ENCODE peak calls at places on chromosomes 13 and 19, in ten cellular contexts. One of them, this sample, is unnamed.

GRCh38 chr13:23642110-23642509 is 71.9 kb downstream of the TNFRSF19 start:
- DNase-seq in GM23338: no peak
- DNase-seq in psoas muscle: no peak
- DNase-seq in left ventricle myocardium inferior: no peak
- DNase-seq in fibroblast of pulmonary artery: no peak
- DNase-seq in tibial artery: no peak
- DNase-seq in brain microvascular endothelial cell: no peak
- DNase-seq in AG04449: no peak
- DNase-seq in dorsolateral prefrontal cortex: no peak
- DNase-seq in endothelial cell of umbilical vein: no peak
- DNase-seq in this sample: no peak

GRCh38 chr13:71169125-71169524 is 697.9 kb downstream of the DACH1 start:
- DNase-seq in endothelial cell of umbilical vein: no peak
- DNase-seq in dorsolateral prefrontal cortex: no peak
- DNase-seq in fibroblast of pulmonary artery: no peak
- DNase-seq in GM23338: no peak
- DNase-seq in brain microvascular endothelial cell: no peak
- DNase-seq in left ventricle myocardium inferior: no peak
- DNase-seq in psoas muscle: no peak
- DNase-seq in tibial artery: no peak
- DNase-seq in AG04449: no peak
- DNase-seq in this sample: no peak

GRCh38 chr13:110873639-110874507 is 41.0 kb downstream of the ANKRD10 start:
- DNase-seq in GM23338: no peak
- DNase-seq in psoas muscle: no peak
- DNase-seq in tibial artery: no peak
- DNase-seq in left ventricle myocardium inferior: no peak
- DNase-seq in endothelial cell of umbilical vein: no peak
- DNase-seq in AG04449: no peak
- DNase-seq in dorsolateral prefrontal cortex: no peak
- DNase-seq in brain microvascular endothelial cell: no peak
- DNase-seq in fibroblast of pulmonary artery: no peak
- DNase-seq in this sample: no peak

GRCh38 chr13:43129511-43130130 is 106.2 kb downstream of the DNAJC15 start:
- DNase-seq in psoas muscle: no peak
- DNase-seq in fibroblast of pulmonary artery: no peak
- DNase-seq in left ventricle myocardium inferior: no peak
- DNase-seq in endothelial cell of umbilical vein: no peak
- DNase-seq in dorsolateral prefrontal cortex: no peak
- DNase-seq in AG04449: no peak
- DNase-seq in tibial artery: no peak
- DNase-seq in brain microvascular endothelial cell: no peak
- DNase-seq in GM23338: no peak
- DNase-seq in this sample: no peak

GRCh38 chr19:5342573-5343201 is 2.1 kb upstream of the PTPRS start:
- DNase-seq in AG04449: no peak
- DNase-seq in dorsolateral prefrontal cortex: no peak
- DNase-seq in left ventricle myocardium inferior: no peak
- DNase-seq in GM23338: no peak
- DNase-seq in brain microvascular endothelial cell: no peak
- DNase-seq in tibial artery: no peak
- DNase-seq in endothelial cell of umbilical vein: no peak
- DNase-seq in psoas muscle: no peak
- DNase-seq in fibroblast of pulmonary artery: no peak
- DNase-seq in this sample: no peak

GRCh38 chr13:98280176-98280510 is 103.1 kb upstream of the RNF113B start:
- DNase-seq in dorsolateral prefrontal cortex: no peak
- DNase-seq in psoas muscle: no peak
- DNase-seq in tibial artery: no peak
- DNase-seq in GM23338: no peak
- DNase-seq in endothelial cell of umbilical vein: no peak
- DNase-seq in left ventricle myocardium inferior: no peak
- DNase-seq in AG04449: no peak
- DNase-seq in brain microvascular endothelial cell: no peak
- DNase-seq in fibroblast of pulmonary artery: no peak
- DNase-seq in this sample: no peak

GRCh38 chr13:91369432-91369831 is 21.9 kb downstream of the MIR17HG start:
- DNase-seq in GM23338: no peak
- DNase-seq in left ventricle myocardium inferior: no peak
- DNase-seq in fibroblast of pulmonary artery: peak; percentile 73
- DNase-seq in tibial artery: no peak
- DNase-seq in AG04449: no peak
- DNase-seq in dorsolateral prefrontal cortex: no peak
- DNase-seq in psoas muscle: no peak
- DNase-seq in endothelial cell of umbilical vein: peak; percentile 67
- DNase-seq in brain microvascular endothelial cell: peak; percentile 60
- DNase-seq in this sample: no peak

GRCh38 chr13:33251131-33251629 is 34.4 kb downstream of the STARD13 start:
- DNase-seq in fibroblast of pulmonary artery: peak; percentile 91
- DNase-seq in dorsolateral prefrontal cortex: no peak
- DNase-seq in AG04449: peak; percentile 83
- DNase-seq in psoas muscle: peak; percentile 34
- DNase-seq in GM23338: no peak
- DNase-seq in left ventricle myocardium inferior: no peak
- DNase-seq in tibial artery: no peak
- DNase-seq in brain microvascular endothelial cell: peak; percentile 94
- DNase-seq in endothelial cell of umbilical vein: peak; percentile 87
- DNase-seq in this sample: peak; percentile 96

GRCh38 chr19:53659292-53659691 is 27.5 kb downstream of the DPRX start:
- DNase-seq in GM23338: peak; percentile 94
- DNase-seq in brain microvascular endothelial cell: no peak
- DNase-seq in fibroblast of pulmonary artery: peak; percentile 3
- DNase-seq in AG04449: no peak
- DNase-seq in tibial artery: no peak
- DNase-seq in psoas muscle: no peak
- DNase-seq in dorsolateral prefrontal cortex: no peak
- DNase-seq in left ventricle myocardium inferior: no peak
- DNase-seq in endothelial cell of umbilical vein: no peak
- DNase-seq in this sample: peak; percentile 2

GRCh38 chr13:97892717-97893116 is 60.8 kb upstream of the IPO5 start:
- DNase-seq in tibial artery: no peak
- DNase-seq in left ventricle myocardium inferior: no peak
- DNase-seq in AG04449: no peak
- DNase-seq in dorsolateral prefrontal cortex: no peak
- DNase-seq in fibroblast of pulmonary artery: no peak
- DNase-seq in psoas muscle: no peak
- DNase-seq in brain microvascular endothelial cell: peak; percentile 39
- DNase-seq in endothelial cell of umbilical vein: no peak
- DNase-seq in GM23338: no peak
- DNase-seq in this sample: peak; percentile 60

GRCh38 chr19:29277107-29277506 is 64.2 kb upstream of the UQCRFS1 start:
- DNase-seq in AG04449: no peak
- DNase-seq in GM23338: peak; percentile 77
- DNase-seq in psoas muscle: no peak
- DNase-seq in left ventricle myocardium inferior: no peak
- DNase-seq in dorsolateral prefrontal cortex: no peak
- DNase-seq in endothelial cell of umbilical vein: no peak
- DNase-seq in brain microvascular endothelial cell: no peak
- DNase-seq in fibroblast of pulmonary artery: no peak
- DNase-seq in tibial artery: no peak
- DNase-seq in this sample: no peak

GRCh38 chr19:40623403-40624239 is 22.5 kb downstream of the LTBP4 start:
- DNase-seq in GM23338: peak; percentile 98
- DNase-seq in endothelial cell of umbilical vein: no peak
- DNase-seq in tibial artery: no peak
- DNase-seq in fibroblast of pulmonary artery: peak; percentile 49
- DNase-seq in AG04449: no peak
- DNase-seq in dorsolateral prefrontal cortex: no peak
- DNase-seq in psoas muscle: no peak
- DNase-seq in left ventricle myocardium inferior: no peak
- DNase-seq in brain microvascular endothelial cell: no peak
- DNase-seq in this sample: no peak

GRCh38 chr13:111145506-111145905 is 30.4 kb downstream of the ARHGEF7 start:
- DNase-seq in fibroblast of pulmonary artery: no peak
- DNase-seq in endothelial cell of umbilical vein: no peak
- DNase-seq in GM23338: no peak
- DNase-seq in left ventricle myocardium inferior: no peak
- DNase-seq in brain microvascular endothelial cell: no peak
- DNase-seq in dorsolateral prefrontal cortex: no peak
- DNase-seq in AG04449: no peak
- DNase-seq in psoas muscle: no peak
- DNase-seq in tibial artery: no peak
- DNase-seq in this sample: no peak

DNA sequence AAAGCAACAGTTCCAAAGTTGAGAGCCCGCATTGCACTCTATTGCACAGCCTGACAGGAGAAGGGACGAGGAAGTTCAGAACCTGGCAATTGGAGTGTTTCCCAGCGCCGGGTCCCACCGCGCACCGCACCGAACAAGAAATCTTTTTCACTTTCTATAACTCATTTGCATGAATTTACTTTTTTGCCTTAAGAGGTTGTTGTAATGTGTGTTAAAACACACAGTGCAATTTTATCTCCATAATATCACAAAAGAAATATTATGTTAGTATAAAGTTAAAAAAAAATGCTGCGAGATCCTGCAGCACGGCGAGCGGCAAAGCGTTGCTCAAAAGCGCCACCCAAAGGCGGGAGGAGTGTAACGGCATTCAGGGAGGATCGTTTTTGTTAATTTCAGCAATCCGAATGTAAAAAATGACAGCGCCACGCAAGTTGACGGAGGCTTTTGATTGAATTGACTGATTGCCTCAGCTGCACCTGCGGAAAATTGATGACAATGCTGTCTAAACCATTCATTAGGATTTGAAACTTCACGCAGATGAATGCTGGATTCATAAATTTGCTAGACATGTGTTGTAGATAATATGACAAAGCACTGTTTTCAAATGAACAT is 303.6 kb upstream of the ZNF507 start:
- DNase-seq in endothelial cell of umbilical vein: no peak
- DNase-seq in brain microvascular endothelial cell: peak; percentile 10
- DNase-seq in tibial artery: no peak
- DNase-seq in GM23338: peak; percentile 74
- DNase-seq in left ventricle myocardium inferior: peak; percentile 27
- DNase-seq in fibroblast of pulmonary artery: peak; percentile 43
- DNase-seq in psoas muscle: peak; percentile 22
- DNase-seq in dorsolateral prefrontal cortex: no peak
- DNase-seq in AG04449: no peak
- DNase-seq in this sample: no peak
- TF ChIP-seq CTCF in endothelial cell of umbilical vein: peak; percentile 30
- TF ChIP-seq CTCF in brain microvascular endothelial cell: peak; percentile 58
- TF ChIP-seq CTCF in tibial artery: peak; percentile 16
- TF ChIP-seq CTCF in GM23338: peak; percentile 97
- TF ChIP-seq CTCF in left ventricle myocardium inferior: peak; percentile 78
- TF ChIP-seq CTCF in fibroblast of pulmonary artery: peak; percentile 76
- TF ChIP-seq CTCF in psoas muscle: peak; percentile 42
- TF ChIP-seq CTCF in dorsolateral prefrontal cortex: peak; percentile 79
- TF ChIP-seq CTCF in AG04449: peak; percentile 73
- TF ChIP-seq CTCF in this sample: peak; percentile 51

GRCh38 chr19:13060233-13060963 is 42.3 kb downstream of the LYL1 start:
- DNase-seq in psoas muscle: no peak
- DNase-seq in left ventricle myocardium inferior: peak; percentile 64
- DNase-seq in fibroblast of pulmonary artery: peak; percentile 19
- DNase-seq in AG04449: no peak
- DNase-seq in brain microvascular endothelial cell: no peak
- DNase-seq in tibial artery: peak; percentile 90
- DNase-seq in endothelial cell of umbilical vein: no peak
- DNase-seq in dorsolateral prefrontal cortex: peak; percentile 73
- DNase-seq in GM23338: no peak
- DNase-seq in this sample: no peak
- H3K4me3 ChIP-seq in psoas muscle: peak overlapping the region; percentile 52
- H3K4me3 ChIP-seq in left ventricle myocardium inferior: peak overlapping the region; percentile 68
- H3K4me3 ChIP-seq in fibroblast of pulmonary artery: no peak overlapping the region
- H3K4me3 ChIP-seq in AG04449: no peak overlapping the region
- H3K4me3 ChIP-seq in brain microvascular endothelial cell: peak overlapping the region; percentile 53
- H3K4me3 ChIP-seq in tibial artery: peak overlapping the region; percentile 51
- H3K4me3 ChIP-seq in endothelial cell of umbilical vein: no peak overlapping the region
- H3K4me3 ChIP-seq in dorsolateral prefrontal cortex: peak overlapping the region; percentile 59
- H3K4me3 ChIP-seq in GM23338: peak overlapping the region; percentile 80
- H3K4me3 ChIP-seq in this sample: peak overlapping the region; percentile 35

DNA sequence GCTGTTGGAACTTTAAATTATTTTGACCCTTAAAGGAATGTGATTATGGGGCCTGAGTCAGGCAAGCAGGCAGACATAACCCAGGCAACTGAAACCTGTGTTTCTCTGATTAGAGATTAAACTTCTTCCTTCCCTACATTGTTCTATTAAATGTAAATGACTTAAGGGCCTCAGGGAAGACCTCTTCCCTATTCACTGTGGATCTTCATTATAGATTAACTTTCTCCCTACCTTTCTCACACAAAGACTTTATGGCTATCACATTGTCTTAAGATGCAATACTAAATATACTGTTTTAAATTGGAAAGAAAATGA is 8.8 kb upstream of the METTL21C start:
- DNase-seq in psoas muscle: no peak
- DNase-seq in left ventricle myocardium inferior: no peak
- DNase-seq in fibroblast of pulmonary artery: no peak
- DNase-seq in AG04449: no peak
- DNase-seq in GM23338: no peak
- DNase-seq in brain microvascular endothelial cell: no peak
- DNase-seq in dorsolateral prefrontal cortex: no peak
- DNase-seq in tibial artery: no peak
- DNase-seq in endothelial cell of umbilical vein: peak; percentile 75
- DNase-seq in this sample: no peak
- TF ChIP-seq CTCF in psoas muscle: no peak
- TF ChIP-seq CTCF in left ventricle myocardium inferior: no peak
- TF ChIP-seq CTCF in fibroblast of pulmonary artery: no peak
- TF ChIP-seq CTCF in AG04449: no peak
- TF ChIP-seq CTCF in GM23338: no peak
- TF ChIP-seq CTCF in brain microvascular endothelial cell: no peak
- TF ChIP-seq CTCF in dorsolateral prefrontal cortex: no peak
- TF ChIP-seq CTCF in tibial artery: no peak
- TF ChIP-seq CTCF in endothelial cell of umbilical vein: no peak
- TF ChIP-seq CTCF in this sample: no peak

GRCh38 chr13:113491982-113492381 is 1.5 kb upstream of the DCUN1D2 start:
- DNase-seq in psoas muscle: no peak
- DNase-seq in dorsolateral prefrontal cortex: no peak
- DNase-seq in AG04449: no peak
- DNase-seq in brain microvascular endothelial cell: no peak
- DNase-seq in fibroblast of pulmonary artery: no peak
- DNase-seq in left ventricle myocardium inferior: no peak
- DNase-seq in tibial artery: no peak
- DNase-seq in endothelial cell of umbilical vein: no peak
- DNase-seq in GM23338: no peak
- DNase-seq in this sample: no peak
- H3K4me3 ChIP-seq in psoas muscle: peak overlapping the region; percentile 81
- H3K4me3 ChIP-seq in dorsolateral prefrontal cortex: peak overlapping the region; percentile 97
- H3K4me3 ChIP-seq in AG04449: peak overlapping the region; percentile 75
- H3K4me3 ChIP-seq in brain microvascular endothelial cell: peak overlapping the region; percentile 77
- H3K4me3 ChIP-seq in fibroblast of pulmonary artery: peak overlapping the region; percentile 88
- H3K4me3 ChIP-seq in left ventricle myocardium inferior: peak overlapping the region; percentile 92
- H3K4me3 ChIP-seq in tibial artery: peak overlapping the region; percentile 89
- H3K4me3 ChIP-seq in endothelial cell of umbilical vein: peak overlapping the region; percentile 90
- H3K4me3 ChIP-seq in GM23338: peak overlapping the region; percentile 97
- H3K4me3 ChIP-seq in this sample: peak overlapping the region; percentile 76